ENCODE peak calls at places on chromosomes 11 and 22, in six cellular contexts. Q is kidney, C is AG04450, K is ovary, P is tibial artery, O is AG09319. L is an unnamed sample.

GRCh38 chr22:20422965-20423635 is 14.5 kb downstream of the SCARF2 start:
- DNase-seq in Q (peak; percentile 72), C (no peak), K (no peak), P (peak; percentile 89), O (no peak), L (no peak)

GRCh38 chr22:41799486-41800347 is 762 bp upstream of the CCDC134 start:
- DNase-seq in Q (peak; percentile 79), C (no peak), K (peak; percentile 35), P (peak; percentile 74), O (no peak), L (no peak)

GRCh38 chr11:4480577-4481539 is 1.6 kb upstream of the OR52K1 start:
- DNase-seq in Q (no peak), C (no peak), K (no peak), P (no peak), O (no peak), L (no peak)

GRCh38 chr11:44572431-44572830 is 7.0 kb downstream of the CD82 start:
- DNase-seq in Q (no peak), C (no peak), K (no peak), P (no peak), O (no peak), L (no peak)

GRCh38 chr22:32043391-32043790 is 330 bp downstream of the SLC5A1 start:
- DNase-seq in Q (no peak), C (no peak), K (no peak), P (no peak), O (no peak), L (no peak)

GRCh38 chr11:108370315-108370714 is 97.0 kb downstream of the C11orf65 start:
- DNase-seq in Q (no peak), C (no peak), K (no peak), P (no peak), O (no peak), L (no peak)

GRCh38 chr11:115660072-115660805 is 156.0 kb upstream of the CADM1 start:
- DNase-seq in Q (no peak), C (no peak), K (no peak), P (no peak), O (no peak), L (no peak)

GRCh38 chr11:69640995-69641581 is at the start of gene CCND1:
- DNase-seq in Q (peak; percentile 83), C (peak; percentile 86), K (no peak), P (peak; percentile 85), O (peak; percentile 77), L (peak; percentile 51)

GRCh38 chr11:80815752-80816453 is 1375.1 kb upstream of the TENM4 start:
- DNase-seq in Q (no peak), C (no peak), K (no peak), P (no peak), O (no peak), L (no peak)

GRCh38 chr11:106091480-106092123 is 14.1 kb downstream of the AASDHPPT start:
- DNase-seq in Q (no peak), C (peak; percentile 41), K (no peak), P (no peak), O (no peak), L (no peak)

GRCh38 chr22:37079158-37079557 is 27.6 kb downstream of the KCTD17 start:
- DNase-seq in Q (no peak), C (no peak), K (no peak), P (no peak), O (no peak), L (no peak)

GRCh38 chr11:77411717-77412441 is 62.0 kb downstream of the PAK1 start:
- DNase-seq in Q (peak; percentile 94), C (peak; percentile 50), K (peak; percentile 81), P (peak; percentile 92), O (peak; percentile 54), L (peak; percentile 46)

GRCh38 chr11:129792663-129793062 is 23.0 kb upstream of the TMEM45B start:
- DNase-seq in Q (no peak), C (no peak), K (no peak), P (no peak), O (no peak), L (no peak)

GRCh38 chr11:76524461-76524860 is 79.6 kb downstream of the EMSY start:
- DNase-seq in Q (no peak), C (no peak), K (no peak), P (no peak), O (no peak), L (no peak)

GRCh38 chr11:12434255-12434654 is 56.9 kb downstream of the PARVA start:
- DNase-seq in Q (no peak), C (no peak), K (no peak), P (no peak), O (no peak), L (no peak)

GRCh38 chr22:30893434-30894370 is 74.9 kb downstream of the MORC2 start:
- DNase-seq in Q (peak; percentile 37), C (no peak), K (no peak), P (peak; percentile 46), O (no peak), L (no peak)

GRCh38 chr11:10450451-10451398 is 4.3 kb upstream of the AMPD3 start:
- DNase-seq in Q (peak; percentile 81), C (no peak), K (peak; percentile 21), P (no peak), O (no peak), L (no peak)

GRCh38 chr11:114059984-114060401 is 482 bp downstream of the ZBTB16 start:
- DNase-seq in Q (no peak), C (no peak), K (no peak), P (no peak), O (no peak), L (no peak)

GRCh38 chr11:131514062-131514461 is 143.6 kb downstream of the NTM start:
- DNase-seq in Q (no peak), C (no peak), K (no peak), P (no peak), O (no peak), L (no peak)

GRCh38 chr11:131506376-131506775 is 136.0 kb downstream of the NTM start:
- DNase-seq in Q (no peak), C (no peak), K (no peak), P (no peak), O (no peak), L (no peak)

GRCh38 chr11:131511794-131512193 is 141.4 kb downstream of the NTM start:
- DNase-seq in Q (no peak), C (no peak), K (no peak), P (no peak), O (no peak), L (no peak)

GRCh38 chr11:131510662-131511061 is 140.2 kb downstream of the NTM start:
- DNase-seq in Q (no peak), C (no peak), K (no peak), P (no peak), O (no peak), L (no peak)

DNA sequence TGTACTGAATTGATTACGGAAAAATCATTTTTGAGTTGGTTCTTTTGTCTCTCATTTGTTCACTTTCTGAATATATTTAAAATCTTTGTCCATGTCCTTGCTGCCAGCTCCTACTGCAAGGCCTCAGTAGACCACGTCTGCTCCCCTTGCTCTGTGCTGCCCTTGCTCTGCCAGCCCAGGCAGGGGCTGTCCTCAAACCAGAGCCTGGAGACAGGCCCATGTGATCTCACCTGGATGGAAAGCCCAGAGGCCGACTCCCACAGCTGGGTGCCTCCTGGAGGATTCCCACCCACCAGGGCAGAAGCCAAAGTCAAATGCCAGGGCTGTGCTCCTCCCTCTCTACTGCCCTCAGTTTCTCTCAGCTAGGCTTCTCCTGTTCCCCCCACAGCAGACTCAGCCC is 141.8 kb downstream of the NTM start:
- DNase-seq in Q (no peak), C (no peak), K (no peak), P (no peak), O (no peak), L (no peak)
- TF ChIP-seq CTCF in Q (no peak), C (no peak), K (no peak), P (no peak), O (no peak), L (no peak)

GRCh38 chr11:71251761-71252433 is 480 bp downstream of the SHANK2 start:
- DNase-seq in Q (no peak), C (no peak), K (no peak), P (no peak), O (no peak), L (no peak)
- TF ChIP-seq CTCF in Q (peak; percentile 40), C (peak; percentile 6), K (no peak), P (no peak), O (no peak), L (peak; percentile 13)

GRCh38 chr11:83521647-83522596 is 235.8 kb upstream of the CCDC90B start:
- DNase-seq in Q (no peak), C (no peak), K (no peak), P (no peak), O (peak; percentile 4), L (no peak)
- TF ChIP-seq CTCF in Q (no peak), C (peak; percentile 53), K (no peak), P (no peak), O (peak; percentile 67), L (peak; percentile 48)

GRCh38 chr11:70759846-70760245 is 361.5 kb downstream of the CTTN start:
- DNase-seq in Q (no peak), C (no peak), K (no peak), P (no peak), O (no peak), L (no peak)

GRCh38 chr11:70761906-70762196 is 363.5 kb downstream of the CTTN start:
- DNase-seq in Q (no peak), C (no peak), K (no peak), P (no peak), O (no peak), L (no peak)

GRCh38 chr11:70762810-70763209 is 364.5 kb downstream of the CTTN start:
- DNase-seq in Q (no peak), C (no peak), K (no peak), P (no peak), O (no peak), L (no peak)

GRCh38 chr11:70761094-70761905 is 363.0 kb downstream of the CTTN start:
- DNase-seq in Q (no peak), C (no peak), K (no peak), P (no peak), O (no peak), L (no peak)

GRCh38 chr11:70760416-70761020 is 362.2 kb downstream of the CTTN start:
- DNase-seq in Q (no peak), C (no peak), K (no peak), P (no peak), O (no peak), L (no peak)
- TF ChIP-seq CTCF in Q (no peak), C (no peak), K (no peak), P (no peak), O (no peak), L (no peak)

GRCh38 chr11:96704847-96705246 is 315.0 kb downstream of the JRKL start:
- DNase-seq in Q (no peak), C (no peak), K (no peak), P (no peak), O (no peak), L (no peak)
- TF ChIP-seq CTCF in Q (no peak), C (peak; percentile 6), K (no peak), P (no peak), O (no peak), L (peak; percentile 14)